ENCODE peak calls at places on chromosomes 13 and 19, in eight cellular contexts. Y is body of pancreas, J is stomach, V is GM23338, K is dorsolateral prefrontal cortex, O is brain microvascular endothelial cell, Z is left ventricle myocardium inferior, I is IMR-90. H is an unnamed sample.

GRCh38 chr19:48629599-48630288 is 7.4 kb downstream of the DBP start:
- DNase-seq in O (peak), J (peak), K (no peak), Y (no peak), V (peak), I (no peak), Z (peak), H (peak)

GRCh38 chr19:3605770-3606169 is 905 bp downstream of the TBXA2R start:
- DNase-seq in I (no peak), Z (no peak), J (no peak), V (no peak), Y (no peak), K (no peak), O (no peak), H (no peak)

GRCh38 chr13:21998279-21998678 is 327.4 kb downstream of the FGF9 start:
- DNase-seq in J (no peak), O (no peak), I (no peak), V (peak), Y (no peak), Z (no peak), K (no peak), H (no peak)

GRCh38 chr19:29172302-29172701 is 40.6 kb downstream of the UQCRFS1 start:
- DNase-seq in Z (no peak), Y (no peak), V (no peak), I (no peak), O (no peak), K (no peak), J (no peak), H (no peak)

GRCh38 chr19:21046489-21046888 is 26.0 kb downstream of the ZNF430 start:
- DNase-seq in O (no peak), K (no peak), Y (no peak), V (no peak), I (no peak), J (no peak), Z (no peak), H (no peak)

GRCh38 chr13:95243207-95243606 is 58.0 kb downstream of the ABCC4 start:
- DNase-seq in V (no peak), J (no peak), O (no peak), K (no peak), Z (no peak), Y (no peak), I (no peak), H (no peak)

GRCh38 chr13:33278923-33279322 is 6.6 kb downstream of the STARD13 start:
- DNase-seq in Z (no peak), O (no peak), I (no peak), J (no peak), V (no peak), K (no peak), Y (no peak), H (no peak)

GRCh38 chr19:35228177-35228930 is at the start of gene FAM187B:
- DNase-seq in Z (no peak), I (no peak), Y (no peak), O (no peak), V (no peak), J (no peak), K (no peak), H (no peak)

GRCh38 chr13:51924756-51925544 is 63.2 kb downstream of the CCDC70 start:
- DNase-seq in J (no peak), O (no peak), Z (no peak), K (no peak), V (no peak), Y (no peak), I (no peak), H (no peak)

GRCh38 chr13:34942732-34943674 is 933 bp downstream of the NBEA start:
- DNase-seq in Y (peak), I (no peak), Z (peak), O (no peak), V (peak), K (peak), J (peak), H (no peak)

GRCh38 chr13:34939771-34940170 is 2.3 kb upstream of the NBEA start:
- DNase-seq in O (no peak), Z (no peak), J (no peak), V (no peak), K (no peak), Y (no peak), I (no peak), H (no peak)

GRCh38 chr13:34941835-34942731 is at the start of gene NBEA:
- DNase-seq in Y (peak), O (peak), J (peak), I (peak), V (peak), Z (peak), K (peak), H (peak)

GRCh38 chr13:34943675-34944634 is 1.9 kb downstream of the NBEA start:
- DNase-seq in J (no peak), K (no peak), Y (no peak), Z (no peak), V (no peak), O (no peak), I (no peak), H (no peak)

DNA sequence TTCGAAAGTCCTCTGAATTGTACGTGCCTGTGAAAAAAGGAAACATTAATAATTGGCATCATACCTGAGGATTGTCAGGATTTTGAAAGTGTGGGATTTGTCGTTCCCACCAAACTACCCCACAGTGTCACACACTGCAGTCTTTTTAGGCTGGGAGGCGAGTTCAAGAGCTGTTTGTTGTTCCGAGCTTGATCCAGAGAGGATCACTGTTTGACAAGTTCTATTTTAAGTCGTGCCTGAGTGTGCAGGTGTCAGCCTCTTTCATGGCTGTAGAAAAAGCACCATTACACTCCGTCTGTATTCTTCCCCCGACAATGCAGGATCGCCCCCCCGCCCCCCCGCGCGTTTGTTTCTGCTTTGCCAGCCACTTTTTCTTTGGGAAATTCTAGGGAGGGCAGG is 635 bp upstream of the NBEA start:
- DNase-seq in V (no peak), J (no peak), I (no peak), Z (no peak), K (no peak), Y (no peak), O (no peak), H (no peak)
- H3K4me3 ChIP-seq in V (peak), J (peak), I (peak), Z (peak), K (peak), Y (peak), O (peak), H (no peak)

DNA sequence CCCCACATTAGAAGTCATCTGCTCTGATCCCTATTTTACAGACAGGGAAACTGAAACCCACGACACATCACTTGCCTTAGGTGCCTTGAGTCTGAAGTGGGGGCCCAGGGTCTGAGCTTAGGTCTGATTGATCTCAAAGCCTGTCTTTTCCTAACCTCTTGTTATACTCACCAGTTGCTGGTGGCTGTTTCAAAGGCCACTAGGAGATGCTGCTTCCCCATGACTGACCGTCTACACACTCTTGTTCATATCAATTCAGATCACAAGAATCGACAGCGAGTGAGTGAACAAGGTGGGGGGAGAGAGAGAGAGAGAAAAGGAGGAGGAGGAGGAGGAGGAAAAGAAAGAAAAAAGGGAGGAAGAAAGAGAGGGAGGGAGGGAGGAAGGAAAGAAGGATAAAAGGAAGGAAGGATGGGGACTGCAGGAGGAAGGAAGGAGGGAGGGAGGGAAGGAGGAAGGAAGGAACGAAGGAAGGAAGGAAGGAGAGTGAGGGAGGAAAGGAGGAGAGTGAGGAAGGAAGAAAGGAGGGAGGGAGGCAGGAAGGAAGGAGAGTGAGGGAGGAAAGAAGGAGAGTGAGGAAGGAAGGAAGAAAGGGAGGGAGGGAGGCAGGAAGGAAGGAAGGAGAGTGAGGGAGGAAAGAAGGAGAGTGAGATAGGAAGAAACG is 3.3 kb downstream of the OR10H1 start:
- DNase-seq in V (no peak), I (no peak), K (no peak), Z (no peak), O (no peak), Y (no peak), J (peak), H (peak)
- TF ChIP-seq CTCF in V (no peak), I (no peak), K (no peak), Z (no peak), O (no peak), Y (no peak), J (peak), H (peak)

GRCh38 chr19:13207237-13208130 is 57.3 kb downstream of the IER2 start:
- DNase-seq in V (peak), I (no peak), Z (peak), Y (no peak), J (no peak), K (no peak), O (no peak), H (no peak)

GRCh38 chr19:13210941-13211340 is 60.7 kb downstream of the IER2 start:
- DNase-seq in K (no peak), O (no peak), Z (no peak), Y (no peak), I (no peak), J (no peak), V (no peak), H (no peak)

GRCh38 chr19:13208131-13208963 is 58.1 kb downstream of the IER2 start:
- DNase-seq in O (peak), K (no peak), Z (peak), V (no peak), I (peak), Y (no peak), J (peak), H (no peak)

GRCh38 chr19:13209797-13210775 is 59.9 kb downstream of the IER2 start:
- DNase-seq in I (no peak), Y (no peak), K (no peak), O (no peak), V (no peak), J (no peak), Z (no peak), H (no peak)

GRCh38 chr19:13208964-13209796 is 59.0 kb downstream of the IER2 start:
- DNase-seq in I (no peak), V (peak), K (no peak), Y (no peak), O (no peak), J (no peak), Z (no peak), H (no peak)
- H3K4me3 ChIP-seq in I (no peak), V (peak), K (no peak), Y (no peak), O (no peak), J (peak), Z (peak), H (no peak)

GRCh38 chr13:70347947-70348620 is 239.8 kb upstream of the KLHL1 start:
- DNase-seq in Y (no peak), V (no peak), Z (no peak), O (no peak), I (no peak), J (no peak), K (no peak), H (no peak)

GRCh38 chr13:70357031-70357430 is 248.8 kb upstream of the KLHL1 start:
- DNase-seq in Z (no peak), Y (no peak), J (no peak), K (no peak), V (no peak), I (no peak), O (no peak), H (peak)

GRCh38 chr13:70353096-70353495 is 244.8 kb upstream of the KLHL1 start:
- DNase-seq in Y (no peak), Z (no peak), O (no peak), I (no peak), J (no peak), V (peak), K (no peak), H (peak)
- TF ChIP-seq CTCF in Y (no peak), Z (no peak), O (peak), I (no peak), J (no peak), V (peak), K (no peak), H (peak)